ENCODE peak calls at places on chromosomes 2 and 18, in eight cellular contexts. T is naive thymus-derived CD4-positive, alpha-beta T cell; D is endodermal cell; E is lower lobe of right lung; I is HCT116; W is thyroid gland; N is thoracic aorta; G is fibroblast of lung. A is an unnamed sample. For H3K9me3, the result is how much of the 10 kb centered on the place peaks cover.

GRCh38 chr2:29245742-29246387 is 130.7 kb downstream of the CLIP4 start:
- DNase-seq in T (no peak), D (no peak), E (no peak), I (no peak), W (no peak), N (no peak), G (no peak), A (no peak)

GRCh38 chr2:46663614-46664013 is 184.2 kb downstream of the TMEM247 start:
- DNase-seq in T (no peak), D (no peak), E (no peak), I (no peak), W (no peak), N (no peak), G (no peak), A (no peak)

GRCh38 chr2:136225950-136226835 is 108.2 kb upstream of the CXCR4 start:
- DNase-seq in T (no peak), D (no peak), E (no peak), I (no peak), W (no peak), N (no peak), G (no peak), A (no peak)

GRCh38 chr18:79953921-79954651 is 2.6 kb upstream of the SLC66A2 start:
- DNase-seq in T (no peak), D (peak), E (peak), I (no peak), W (peak), N (no peak), G (no peak), A (no peak)

GRCh38 chr2:190050001-190050400 is 12.5 kb downstream of the MSTN start:
- DNase-seq in T (no peak), D (no peak), E (no peak), I (no peak), W (no peak), N (no peak), G (peak), A (no peak)

GRCh38 chr2:207163815-207164747 is 1.7 kb downstream of the KLF7 start:
- DNase-seq in T (peak), D (no peak), E (peak), I (no peak), W (peak), N (peak), G (peak), A (no peak)

GRCh38 chr2:7523557-7524210 is 606.5 kb downstream of the RNF144A start:
- DNase-seq in T (no peak), D (no peak), E (no peak), I (no peak), W (no peak), N (no peak), G (peak), A (no peak)

GRCh38 chr18:48575658-48576453 is 37.0 kb downstream of the CTIF start:
- DNase-seq in T (no peak), D (no peak), E (no peak), I (no peak), W (no peak), N (no peak), G (no peak), A (no peak)

GRCh38 chr2:97788986-97789644 is 75.7 kb downstream of the ZAP70 start:
- DNase-seq in T (no peak), D (no peak), E (no peak), I (no peak), W (no peak), N (no peak), G (no peak), A (no peak)

GRCh38 chr2:12169721-12170120 is 423.3 kb downstream of the LPIN1 start:
- DNase-seq in T (peak), D (no peak), E (no peak), I (no peak), W (peak), N (peak), G (peak), A (no peak)

GRCh38 chr2:24845691-24846090 is 52.5 kb downstream of the CENPO start:
- DNase-seq in T (no peak), D (no peak), E (no peak), I (no peak), W (no peak), N (no peak), G (no peak), A (no peak)
- H3K9me3 ChIP-seq in T (under half), D (under half), E (under half), I (under half), W (under half), N (under half), G (under half), A (under half)

GRCh38 chr18:78123926-78124797 is 855.5 kb upstream of the SALL3 start:
- DNase-seq in T (no peak), D (no peak), E (no peak), I (no peak), W (no peak), N (no peak), G (no peak), A (no peak)
- H3K9me3 ChIP-seq in T (under half), D (under half), E (under half), I (half or more), W (under half), N (under half), G (under half), A (under half)

DNA sequence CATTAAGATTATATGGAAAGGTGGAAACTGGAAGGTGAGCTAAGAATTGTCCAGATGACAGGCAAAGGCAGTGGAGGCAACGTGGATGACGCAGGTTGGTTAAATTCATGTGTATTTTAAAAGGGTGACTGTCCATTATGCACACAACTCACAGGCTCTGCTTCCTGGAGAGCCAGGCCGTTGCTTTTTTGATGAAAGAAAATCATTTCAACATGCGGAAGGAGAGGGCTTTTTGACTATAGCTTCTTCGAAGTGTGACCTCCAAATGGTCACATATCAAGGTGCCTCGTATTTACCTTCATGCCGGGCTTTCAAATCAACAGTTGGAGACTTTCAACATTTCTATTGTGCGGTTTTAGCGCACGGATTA is 126.7 kb downstream of the MYCN start:
- DNase-seq in T (no peak), D (no peak), E (no peak), I (no peak), W (no peak), N (no peak), G (no peak), A (no peak)
- H3K9me3 ChIP-seq in T (under half), D (under half), E (under half), I (under half), W (under half), N (under half), G (under half), A (under half)

GRCh38 chr2:63055510-63056308 is 5.1 kb downstream of the OTX1 start:
- DNase-seq in T (no peak), D (peak), E (no peak), I (no peak), W (no peak), N (no peak), G (no peak), A (no peak)
- H3K9me3 ChIP-seq in T (under half), D (under half), E (under half), I (under half), W (under half), N (under half), G (under half), A (under half)

DNA sequence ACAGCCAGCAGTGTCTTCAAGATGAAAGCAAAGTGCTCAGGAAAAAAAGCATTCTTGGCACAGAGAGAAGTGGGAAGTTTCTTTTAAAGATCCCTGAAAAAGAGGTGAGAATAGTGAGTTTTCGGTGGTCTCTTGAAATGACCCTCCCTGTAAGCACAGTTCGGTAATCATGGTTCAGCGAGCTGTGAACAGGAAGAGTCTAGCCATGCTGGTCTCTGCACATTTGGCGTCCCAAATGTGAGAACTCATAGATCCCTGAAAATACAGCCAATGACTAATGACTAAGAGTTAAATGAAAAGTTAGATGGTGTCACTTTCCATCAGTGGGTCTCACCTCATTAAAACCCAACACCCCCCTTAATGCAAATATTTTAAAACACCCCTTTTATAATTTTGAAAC is 3.4 kb downstream of the IL1R1 start:
- DNase-seq in T (no peak), D (no peak), E (no peak), I (no peak), W (no peak), N (no peak), G (no peak), A (no peak)
- H3K9me3 ChIP-seq in T (under half), D (under half), E (under half), I (under half), W (under half), N (under half), G (under half), A (under half)

DNA sequence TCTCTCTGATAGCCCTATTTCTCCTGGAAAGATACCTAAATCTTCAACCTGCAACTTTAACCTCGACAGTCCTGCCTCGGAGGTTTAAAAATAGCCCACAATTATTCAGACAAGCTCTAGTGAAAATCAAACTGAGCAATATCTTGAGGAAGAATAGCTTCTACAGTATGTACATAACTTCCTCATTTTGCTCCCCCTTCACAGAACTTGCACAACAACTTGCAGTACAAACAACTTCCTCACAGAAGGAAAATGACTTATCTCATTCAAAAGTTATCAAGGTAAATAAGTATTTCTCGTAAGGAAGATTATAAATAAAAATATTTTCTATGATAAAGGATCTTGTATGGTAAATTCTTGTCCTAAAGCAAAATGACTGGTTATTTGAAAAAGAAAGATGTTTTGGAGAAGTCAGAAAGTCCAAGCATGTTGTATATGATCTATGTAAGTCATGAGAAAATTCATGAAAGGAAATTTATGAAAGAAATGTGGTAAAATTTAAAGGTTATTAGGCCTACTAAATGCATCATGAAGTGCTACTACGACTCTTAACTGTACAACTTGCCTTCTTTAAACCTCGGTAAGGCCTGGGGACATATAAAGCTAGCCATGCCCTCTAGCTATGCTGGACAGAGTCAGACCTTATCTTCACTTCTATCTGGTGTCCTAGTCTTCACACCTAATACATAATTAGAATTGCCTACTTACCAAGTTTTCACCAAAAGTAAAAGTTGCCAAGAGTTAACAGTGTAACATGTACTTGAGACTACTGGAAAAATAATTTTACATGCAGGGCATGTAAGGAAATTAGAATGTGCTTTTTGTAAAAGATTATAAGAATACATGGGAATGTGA is 394.5 kb downstream of the DLGAP1 start:
- DNase-seq in T (no peak), D (no peak), E (no peak), I (no peak), W (no peak), N (no peak), G (no peak), A (no peak)
- H3K9me3 ChIP-seq in T (under half), D (half or more), E (under half), I (under half), W (under half), N (under half), G (under half), A (under half)

DNA sequence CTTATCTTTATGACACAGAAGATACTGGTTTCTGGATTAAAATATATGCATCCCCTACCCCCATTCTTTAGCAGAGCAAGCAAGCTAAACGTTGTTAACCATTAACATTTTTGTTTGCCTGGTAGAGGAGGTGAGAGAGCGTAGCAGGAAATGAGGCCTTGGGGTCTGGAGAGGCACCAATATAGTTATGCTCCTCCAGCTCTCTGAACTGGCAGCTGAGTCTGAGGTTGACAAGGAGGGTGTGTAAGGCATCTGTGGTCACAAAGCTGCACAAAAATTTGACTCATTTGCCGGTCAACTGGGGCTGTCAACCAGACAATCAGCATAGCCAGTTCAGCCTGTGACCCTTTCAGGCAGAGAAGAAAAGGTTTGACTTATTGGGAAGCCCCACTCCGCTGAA is 647.5 kb upstream of the SETBP1 start:
- DNase-seq in T (no peak), D (no peak), E (no peak), I (no peak), W (no peak), N (no peak), G (no peak), A (no peak)
- H3K9me3 ChIP-seq in T (under half), D (under half), E (under half), I (under half), W (under half), N (under half), G (under half), A (under half)